ENCODE peak calls at places on chromosomes 7 and 10, in seven cellular contexts. B is HEK293T; C is CD8-positive, alpha-beta T cell; U is stimulated activated CD8-positive, alpha-beta memory T cell treated with anti-CD3 and anti-CD28 coated beads, Interleukin-4, amount 100 ng/mL, for 1 hour; V is T-cell; H is NCI-H345; L is H54. P is an unnamed sample.

GRCh38 chr10:29344073-29344820 is 55.4 kb downstream of the LYZL1 start:
- DNase-seq in B (no peak), C (no peak), U (no peak), V (no peak), H (no peak), L (no peak), P (peak)

GRCh38 chr10:48382982-48383381 is 76.5 kb downstream of the MAPK8 start:
- DNase-seq in B (no peak), C (no peak), U (no peak), V (no peak), H (no peak), L (no peak), P (no peak)

GRCh38 chr10:60495357-60495756 is 105.7 kb upstream of the ANK3 start:
- DNase-seq in B (no peak), C (no peak), U (no peak), V (no peak), H (no peak), L (peak), P (no peak)

GRCh38 chr7:30308392-30308791 is 24.0 kb downstream of the ZNRF2 start:
- DNase-seq in B (no peak), C (no peak), U (no peak), V (no peak), H (no peak), L (no peak), P (no peak)

GRCh38 chr7:74006451-74007259 is 21.3 kb upstream of the ELN start:
- DNase-seq in B (no peak), C (no peak), U (no peak), V (no peak), H (no peak), L (no peak), P (no peak)

GRCh38 chr10:23384364-23384763 is 39.8 kb upstream of the C10orf67 start:
- DNase-seq in B (no peak), C (no peak), U (no peak), V (no peak), H (no peak), L (no peak), P (no peak)

GRCh38 chr10:124138883-124139348 is 45.5 kb upstream of the CHST15 start:
- DNase-seq in B (no peak), C (no peak), U (no peak), V (no peak), H (no peak), L (no peak), P (no peak)

GRCh38 chr10:128739937-128740336 is 613.7 kb upstream of the MKI67 start:
- DNase-seq in B (no peak), C (no peak), U (no peak), V (no peak), H (no peak), L (no peak), P (no peak)